ENCODE peak calls at places on chromosome 6, in ten cellular contexts. One of them, this sample, is unnamed.

GRCh38 chr6:157606516-157606915 is 216.5 kb upstream of the SNX9 start:
- DNase-seq in left lung: no peak
- DNase-seq in heart right ventricle: no peak
- DNase-seq in tibial nerve: no peak
- DNase-seq in MM.1S: no peak
- DNase-seq in cardiac muscle cell: no peak
- DNase-seq in pancreas: no peak
- DNase-seq in SJSA1: no peak
- DNase-seq in naive thymus-derived CD4-positive, alpha-beta T cell: no peak
- DNase-seq in IMR-90: no peak
- DNase-seq in this sample: no peak

GRCh38 chr6:342832-343179 is 48.7 kb upstream of the IRF4 start:
- DNase-seq in MM.1S: no peak
- DNase-seq in cardiac muscle cell: no peak
- DNase-seq in left lung: no peak
- DNase-seq in pancreas: no peak
- DNase-seq in tibial nerve: no peak
- DNase-seq in naive thymus-derived CD4-positive, alpha-beta T cell: no peak
- DNase-seq in heart right ventricle: no peak
- DNase-seq in IMR-90: no peak
- DNase-seq in SJSA1: no peak
- DNase-seq in this sample: no peak

GRCh38 chr6:88380083-88380482 is 213.9 kb upstream of the CNR1 start:
- DNase-seq in cardiac muscle cell: peak; percentile 75
- DNase-seq in SJSA1: peak; percentile 84
- DNase-seq in left lung: no peak
- DNase-seq in heart right ventricle: peak; percentile 27
- DNase-seq in naive thymus-derived CD4-positive, alpha-beta T cell: no peak
- DNase-seq in pancreas: no peak
- DNase-seq in MM.1S: no peak
- DNase-seq in tibial nerve: peak; percentile 19
- DNase-seq in IMR-90: peak; percentile 18
- DNase-seq in this sample: no peak

GRCh38 chr6:129957941-129958898 is 60.2 kb upstream of the L3MBTL3 start:
- DNase-seq in naive thymus-derived CD4-positive, alpha-beta T cell: no peak
- DNase-seq in heart right ventricle: no peak
- DNase-seq in cardiac muscle cell: no peak
- DNase-seq in tibial nerve: no peak
- DNase-seq in SJSA1: no peak
- DNase-seq in left lung: no peak
- DNase-seq in MM.1S: no peak
- DNase-seq in pancreas: no peak
- DNase-seq in IMR-90: no peak
- DNase-seq in this sample: no peak

GRCh38 chr6:135186255-135186654 is 5.1 kb downstream of the MYB start:
- DNase-seq in SJSA1: no peak
- DNase-seq in tibial nerve: no peak
- DNase-seq in pancreas: no peak
- DNase-seq in MM.1S: no peak
- DNase-seq in naive thymus-derived CD4-positive, alpha-beta T cell: no peak
- DNase-seq in cardiac muscle cell: no peak
- DNase-seq in IMR-90: no peak
- DNase-seq in left lung: no peak
- DNase-seq in heart right ventricle: no peak
- DNase-seq in this sample: no peak

GRCh38 chr6:9896806-9897205 is 518.1 kb downstream of the TFAP2A start:
- DNase-seq in heart right ventricle: no peak
- DNase-seq in IMR-90: no peak
- DNase-seq in naive thymus-derived CD4-positive, alpha-beta T cell: no peak
- DNase-seq in tibial nerve: no peak
- DNase-seq in MM.1S: no peak
- DNase-seq in SJSA1: no peak
- DNase-seq in cardiac muscle cell: no peak
- DNase-seq in left lung: no peak
- DNase-seq in pancreas: no peak
- DNase-seq in this sample: no peak

GRCh38 chr6:36751091-36751490 is 53.5 kb downstream of the RAB44 start:
- DNase-seq in heart right ventricle: no peak
- DNase-seq in pancreas: no peak
- DNase-seq in left lung: no peak
- DNase-seq in MM.1S: no peak
- DNase-seq in naive thymus-derived CD4-positive, alpha-beta T cell: no peak
- DNase-seq in IMR-90: peak; percentile 10
- DNase-seq in tibial nerve: no peak
- DNase-seq in SJSA1: no peak
- DNase-seq in cardiac muscle cell: no peak
- DNase-seq in this sample: no peak

GRCh38 chr6:134802426-134803058 is 147.4 kb downstream of the ALDH8A1 start:
- DNase-seq in naive thymus-derived CD4-positive, alpha-beta T cell: no peak
- DNase-seq in left lung: no peak
- DNase-seq in tibial nerve: no peak
- DNase-seq in SJSA1: no peak
- DNase-seq in cardiac muscle cell: no peak
- DNase-seq in heart right ventricle: no peak
- DNase-seq in pancreas: no peak
- DNase-seq in IMR-90: peak; percentile 59
- DNase-seq in MM.1S: no peak
- DNase-seq in this sample: no peak

GRCh38 chr6:93828553-93828952 is 409.2 kb upstream of the EPHA7 start:
- DNase-seq in MM.1S: no peak
- DNase-seq in pancreas: no peak
- DNase-seq in tibial nerve: no peak
- DNase-seq in SJSA1: no peak
- DNase-seq in left lung: no peak
- DNase-seq in heart right ventricle: no peak
- DNase-seq in IMR-90: no peak
- DNase-seq in naive thymus-derived CD4-positive, alpha-beta T cell: no peak
- DNase-seq in cardiac muscle cell: no peak
- DNase-seq in this sample: no peak

GRCh38 chr6:145967549-145967948 is 3.4 kb upstream of the SHPRH start:
- DNase-seq in naive thymus-derived CD4-positive, alpha-beta T cell: no peak
- DNase-seq in cardiac muscle cell: no peak
- DNase-seq in MM.1S: no peak
- DNase-seq in pancreas: no peak
- DNase-seq in SJSA1: no peak
- DNase-seq in heart right ventricle: no peak
- DNase-seq in left lung: no peak
- DNase-seq in IMR-90: no peak
- DNase-seq in tibial nerve: no peak
- DNase-seq in this sample: no peak

GRCh38 chr6:21748343-21749063 is 155.0 kb downstream of the SOX4 start:
- DNase-seq in naive thymus-derived CD4-positive, alpha-beta T cell: no peak
- DNase-seq in MM.1S: no peak
- DNase-seq in pancreas: no peak
- DNase-seq in IMR-90: peak; percentile 61
- DNase-seq in left lung: no peak
- DNase-seq in tibial nerve: no peak
- DNase-seq in cardiac muscle cell: peak; percentile 64
- DNase-seq in SJSA1: no peak
- DNase-seq in heart right ventricle: no peak
- DNase-seq in this sample: no peak

GRCh38 chr6:7296602-7297001 is 16.4 kb downstream of the SSR1 start:
- DNase-seq in pancreas: no peak
- DNase-seq in cardiac muscle cell: no peak
- DNase-seq in MM.1S: no peak
- DNase-seq in left lung: no peak
- DNase-seq in heart right ventricle: no peak
- DNase-seq in IMR-90: no peak
- DNase-seq in naive thymus-derived CD4-positive, alpha-beta T cell: no peak
- DNase-seq in tibial nerve: no peak
- DNase-seq in SJSA1: no peak
- DNase-seq in this sample: no peak

GRCh38 chr6:7298113-7298512 is 14.9 kb downstream of the SSR1 start:
- DNase-seq in IMR-90: no peak
- DNase-seq in heart right ventricle: no peak
- DNase-seq in left lung: no peak
- DNase-seq in tibial nerve: no peak
- DNase-seq in pancreas: no peak
- DNase-seq in cardiac muscle cell: no peak
- DNase-seq in SJSA1: no peak
- DNase-seq in naive thymus-derived CD4-positive, alpha-beta T cell: no peak
- DNase-seq in MM.1S: no peak
- DNase-seq in this sample: no peak

GRCh38 chr6:7292856-7293255 is 20.1 kb downstream of the SSR1 start:
- DNase-seq in MM.1S: no peak
- DNase-seq in SJSA1: no peak
- DNase-seq in pancreas: no peak
- DNase-seq in tibial nerve: no peak
- DNase-seq in naive thymus-derived CD4-positive, alpha-beta T cell: no peak
- DNase-seq in left lung: no peak
- DNase-seq in IMR-90: no peak
- DNase-seq in heart right ventricle: no peak
- DNase-seq in cardiac muscle cell: peak; percentile 26
- DNase-seq in this sample: no peak

GRCh38 chr6:7300890-7301289 is 12.1 kb downstream of the SSR1 start:
- DNase-seq in MM.1S: no peak
- DNase-seq in heart right ventricle: no peak
- DNase-seq in tibial nerve: no peak
- DNase-seq in pancreas: no peak
- DNase-seq in IMR-90: no peak
- DNase-seq in left lung: no peak
- DNase-seq in cardiac muscle cell: no peak
- DNase-seq in naive thymus-derived CD4-positive, alpha-beta T cell: no peak
- DNase-seq in SJSA1: no peak
- DNase-seq in this sample: no peak

DNA sequence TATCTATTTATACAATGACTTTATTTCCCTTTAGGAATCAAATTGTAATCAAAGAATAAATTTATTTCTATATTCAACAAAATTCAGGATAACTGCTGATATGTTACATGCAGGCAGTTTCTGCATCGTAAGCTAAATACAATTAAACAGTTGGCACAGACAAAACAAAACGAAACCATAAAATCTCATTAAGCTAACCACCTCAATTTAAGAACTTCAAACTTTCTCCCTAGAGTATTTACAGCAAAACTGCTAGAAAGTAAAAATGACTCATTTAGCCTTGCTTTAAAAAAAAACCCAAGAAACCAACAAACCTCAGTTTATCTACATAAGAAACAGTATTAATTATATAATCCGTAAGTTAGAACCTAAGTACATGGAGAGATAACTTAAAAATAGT is 17.1 kb downstream of the SSR1 start:
- DNase-seq in pancreas: no peak
- DNase-seq in naive thymus-derived CD4-positive, alpha-beta T cell: no peak
- DNase-seq in left lung: no peak
- DNase-seq in cardiac muscle cell: no peak
- DNase-seq in IMR-90: no peak
- DNase-seq in SJSA1: no peak
- DNase-seq in MM.1S: no peak
- DNase-seq in tibial nerve: no peak
- DNase-seq in heart right ventricle: no peak
- DNase-seq in this sample: no peak
- H3K36me3 ChIP-seq in pancreas: peaks cover 65% of the 10 kb centered on the region
- H3K36me3 ChIP-seq in naive thymus-derived CD4-positive, alpha-beta T cell: peaks cover 84% of the 10 kb centered on the region
- H3K36me3 ChIP-seq in left lung: no peaks in the 10 kb centered on the region
- H3K36me3 ChIP-seq in cardiac muscle cell: peaks cover 54% of the 10 kb centered on the region
- H3K36me3 ChIP-seq in IMR-90: peaks cover 40% of the 10 kb centered on the region
- H3K36me3 ChIP-seq in SJSA1: peaks cover 98% of the 10 kb centered on the region
- H3K36me3 ChIP-seq in MM.1S: peaks cover 34% of the 10 kb centered on the region
- H3K36me3 ChIP-seq in tibial nerve: peaks cover 2% of the 10 kb centered on the region
- H3K36me3 ChIP-seq in heart right ventricle: peaks cover 100% of the 10 kb centered on the region
- H3K36me3 ChIP-seq in this sample: peaks cover 59% of the 10 kb centered on the region

GRCh38 chr6:166862287-166862977 is 93.9 kb downstream of the RNASET2 start:
- DNase-seq in MM.1S: no peak
- DNase-seq in SJSA1: no peak
- DNase-seq in cardiac muscle cell: peak; percentile 5
- DNase-seq in IMR-90: no peak
- DNase-seq in tibial nerve: no peak
- DNase-seq in naive thymus-derived CD4-positive, alpha-beta T cell: peak; percentile 57
- DNase-seq in left lung: no peak
- DNase-seq in heart right ventricle: peak; percentile 39
- DNase-seq in pancreas: no peak
- DNase-seq in this sample: peak; percentile 36

GRCh38 chr6:166861304-166861703 is 95.0 kb downstream of the RNASET2 start:
- DNase-seq in cardiac muscle cell: no peak
- DNase-seq in pancreas: no peak
- DNase-seq in left lung: no peak
- DNase-seq in SJSA1: no peak
- DNase-seq in naive thymus-derived CD4-positive, alpha-beta T cell: no peak
- DNase-seq in MM.1S: no peak
- DNase-seq in tibial nerve: no peak
- DNase-seq in IMR-90: no peak
- DNase-seq in heart right ventricle: no peak
- DNase-seq in this sample: no peak

GRCh38 chr6:166862978-166863530 is 93.3 kb downstream of the RNASET2 start:
- DNase-seq in IMR-90: no peak
- DNase-seq in tibial nerve: no peak
- DNase-seq in cardiac muscle cell: no peak
- DNase-seq in left lung: no peak
- DNase-seq in pancreas: no peak
- DNase-seq in naive thymus-derived CD4-positive, alpha-beta T cell: peak; percentile 2
- DNase-seq in MM.1S: no peak
- DNase-seq in heart right ventricle: no peak
- DNase-seq in SJSA1: no peak
- DNase-seq in this sample: no peak

GRCh38 chr6:166861961-166862286 is 94.4 kb downstream of the RNASET2 start:
- DNase-seq in IMR-90: no peak
- DNase-seq in cardiac muscle cell: no peak
- DNase-seq in heart right ventricle: no peak
- DNase-seq in tibial nerve: no peak
- DNase-seq in SJSA1: no peak
- DNase-seq in pancreas: no peak
- DNase-seq in naive thymus-derived CD4-positive, alpha-beta T cell: no peak
- DNase-seq in left lung: no peak
- DNase-seq in MM.1S: no peak
- DNase-seq in this sample: no peak

GRCh38 chr6:166860392-166860791 is 96.0 kb downstream of the RNASET2 start:
- DNase-seq in cardiac muscle cell: no peak
- DNase-seq in left lung: no peak
- DNase-seq in tibial nerve: no peak
- DNase-seq in MM.1S: no peak
- DNase-seq in IMR-90: no peak
- DNase-seq in pancreas: no peak
- DNase-seq in heart right ventricle: no peak
- DNase-seq in naive thymus-derived CD4-positive, alpha-beta T cell: no peak
- DNase-seq in SJSA1: no peak
- DNase-seq in this sample: no peak
- H3K27me3 ChIP-seq in cardiac muscle cell: no peaks in the 10 kb centered on the region
- H3K27me3 ChIP-seq in left lung: peaks cover 29% of the 10 kb centered on the region
- H3K27me3 ChIP-seq in tibial nerve: no peaks in the 10 kb centered on the region
- H3K27me3 ChIP-seq in MM.1S: no peaks in the 10 kb centered on the region
- H3K27me3 ChIP-seq in IMR-90: peaks cover 25% of the 10 kb centered on the region
- H3K27me3 ChIP-seq in pancreas: peaks cover 10% of the 10 kb centered on the region
- H3K27me3 ChIP-seq in heart right ventricle: peaks cover 6% of the 10 kb centered on the region
- H3K27me3 ChIP-seq in naive thymus-derived CD4-positive, alpha-beta T cell: no peaks in the 10 kb centered on the region
- H3K27me3 ChIP-seq in SJSA1: peaks cover 52% of the 10 kb centered on the region
- H3K27me3 ChIP-seq in this sample: no peaks in the 10 kb centered on the region

GRCh38 chr6:82385102-82385501 is 21.5 kb downstream of the TPBG start:
- DNase-seq in SJSA1: no peak
- DNase-seq in heart right ventricle: no peak
- DNase-seq in cardiac muscle cell: no peak
- DNase-seq in left lung: no peak
- DNase-seq in pancreas: no peak
- DNase-seq in IMR-90: no peak
- DNase-seq in MM.1S: peak; percentile 11
- DNase-seq in tibial nerve: no peak
- DNase-seq in naive thymus-derived CD4-positive, alpha-beta T cell: no peak
- DNase-seq in this sample: no peak
- H3K27ac ChIP-seq in SJSA1: no peak overlapping the region
- H3K27ac ChIP-seq in heart right ventricle: no peak overlapping the region
- H3K27ac ChIP-seq in cardiac muscle cell: no peak overlapping the region
- H3K27ac ChIP-seq in left lung: no peak overlapping the region
- H3K27ac ChIP-seq in pancreas: no peak overlapping the region
- H3K27ac ChIP-seq in IMR-90: no peak overlapping the region
- H3K27ac ChIP-seq in MM.1S: no peak overlapping the region
- H3K27ac ChIP-seq in tibial nerve: no peak overlapping the region
- H3K27ac ChIP-seq in naive thymus-derived CD4-positive, alpha-beta T cell: no peak overlapping the region
- H3K27ac ChIP-seq in this sample: no peak overlapping the region

GRCh38 chr6:31963921-31964320 is 4.9 kb downstream of the SKIC2 start:
- DNase-seq in IMR-90: no peak
- DNase-seq in left lung: no peak
- DNase-seq in cardiac muscle cell: no peak
- DNase-seq in tibial nerve: no peak
- DNase-seq in MM.1S: no peak
- DNase-seq in heart right ventricle: no peak
- DNase-seq in pancreas: no peak
- DNase-seq in naive thymus-derived CD4-positive, alpha-beta T cell: no peak
- DNase-seq in SJSA1: no peak
- DNase-seq in this sample: no peak
- H3K36me3 ChIP-seq in IMR-90: peaks cover 69% of the 10 kb centered on the region
- H3K36me3 ChIP-seq in left lung: no peaks in the 10 kb centered on the region
- H3K36me3 ChIP-seq in cardiac muscle cell: peaks cover 20% of the 10 kb centered on the region
- H3K36me3 ChIP-seq in tibial nerve: no peaks in the 10 kb centered on the region
- H3K36me3 ChIP-seq in MM.1S: no peaks in the 10 kb centered on the region
- H3K36me3 ChIP-seq in heart right ventricle: peaks cover 89% of the 10 kb centered on the region
- H3K36me3 ChIP-seq in pancreas: peaks cover 57% of the 10 kb centered on the region
- H3K36me3 ChIP-seq in naive thymus-derived CD4-positive, alpha-beta T cell: peaks cover 82% of the 10 kb centered on the region
- H3K36me3 ChIP-seq in SJSA1: peaks cover 83% of the 10 kb centered on the region
- H3K36me3 ChIP-seq in this sample: peaks cover 79% of the 10 kb centered on the region